ENCODE peak calls at places on chromosomes 6 and 20, in five cellular contexts. One of them, this sample, is unnamed.

GRCh38 chr6:3813150-3813780 is 35.9 kb upstream of the FAM50B start:
- DNase-seq in endodermal cell: no peak
- DNase-seq in glutamatergic neuron: no peak
- DNase-seq in RWPE1: peak; percentile 82
- DNase-seq in left ventricle myocardium inferior: peak; percentile 64
- DNase-seq in this sample: peak; percentile 12

GRCh38 chr6:14658909-14659561 is 541.5 kb downstream of the CD83 start:
- DNase-seq in endodermal cell: peak; percentile 68
- DNase-seq in glutamatergic neuron: no peak
- DNase-seq in RWPE1: no peak
- DNase-seq in left ventricle myocardium inferior: no peak
- DNase-seq in this sample: no peak

GRCh38 chr6:46949662-46950280 is 28.0 kb upstream of the ADGRF5 start:
- DNase-seq in endodermal cell: no peak
- DNase-seq in glutamatergic neuron: no peak
- DNase-seq in RWPE1: no peak
- DNase-seq in left ventricle myocardium inferior: peak; percentile 81
- DNase-seq in this sample: no peak

GRCh38 chr20:10381477-10381876 is 52.5 kb downstream of the MKKS start:
- DNase-seq in endodermal cell: no peak
- DNase-seq in glutamatergic neuron: no peak
- DNase-seq in RWPE1: no peak
- DNase-seq in left ventricle myocardium inferior: no peak
- DNase-seq in this sample: no peak

GRCh38 chr20:53146201-53146891 is 174.2 kb downstream of the TSHZ2 start:
- DNase-seq in endodermal cell: no peak
- DNase-seq in glutamatergic neuron: no peak
- DNase-seq in RWPE1: no peak
- DNase-seq in left ventricle myocardium inferior: no peak
- DNase-seq in this sample: no peak

GRCh38 chr20:40691566-40692239 is 2.7 kb upstream of the MAFB start:
- DNase-seq in endodermal cell: peak; percentile 56
- DNase-seq in glutamatergic neuron: no peak
- DNase-seq in RWPE1: no peak
- DNase-seq in left ventricle myocardium inferior: no peak
- DNase-seq in this sample: no peak

GRCh38 chr6:20008081-20008480 is 170.9 kb downstream of the ID4 start:
- DNase-seq in endodermal cell: no peak
- DNase-seq in glutamatergic neuron: no peak
- DNase-seq in RWPE1: no peak
- DNase-seq in left ventricle myocardium inferior: no peak
- DNase-seq in this sample: no peak

GRCh38 chr20:25364180-25364788 is 26.4 kb downstream of the ABHD12 start:
- DNase-seq in endodermal cell: peak; percentile 19
- DNase-seq in glutamatergic neuron: no peak
- DNase-seq in RWPE1: no peak
- DNase-seq in left ventricle myocardium inferior: no peak
- DNase-seq in this sample: no peak

GRCh38 chr6:157615411-157615763 is 207.7 kb upstream of the SNX9 start:
- DNase-seq in endodermal cell: no peak
- DNase-seq in glutamatergic neuron: no peak
- DNase-seq in RWPE1: no peak
- DNase-seq in left ventricle myocardium inferior: no peak
- DNase-seq in this sample: no peak
- TF ChIP-seq CTCF in endodermal cell: peak; percentile 48
- TF ChIP-seq CTCF in glutamatergic neuron: no peak
- TF ChIP-seq CTCF in RWPE1: no peak
- TF ChIP-seq CTCF in left ventricle myocardium inferior: peak; percentile 22
- TF ChIP-seq CTCF in this sample: no peak

GRCh38 chr20:16366548-16366947 is 206.7 kb downstream of the KIF16B start:
- DNase-seq in endodermal cell: no peak
- DNase-seq in glutamatergic neuron: no peak
- DNase-seq in RWPE1: no peak
- DNase-seq in left ventricle myocardium inferior: no peak
- DNase-seq in this sample: no peak

GRCh38 chr20:16367948-16368560 is 205.2 kb downstream of the KIF16B start:
- DNase-seq in endodermal cell: no peak
- DNase-seq in glutamatergic neuron: no peak
- DNase-seq in RWPE1: no peak
- DNase-seq in left ventricle myocardium inferior: no peak
- DNase-seq in this sample: no peak

GRCh38 chr20:16369441-16369840 is 203.8 kb downstream of the KIF16B start:
- DNase-seq in endodermal cell: no peak
- DNase-seq in glutamatergic neuron: no peak
- DNase-seq in RWPE1: no peak
- DNase-seq in left ventricle myocardium inferior: no peak
- DNase-seq in this sample: no peak

GRCh38 chr20:16363832-16364687 is 209.2 kb downstream of the KIF16B start:
- DNase-seq in endodermal cell: no peak
- DNase-seq in glutamatergic neuron: no peak
- DNase-seq in RWPE1: no peak
- DNase-seq in left ventricle myocardium inferior: no peak
- DNase-seq in this sample: no peak

GRCh38 chr20:16368645-16369292 is 204.5 kb downstream of the KIF16B start:
- DNase-seq in endodermal cell: no peak
- DNase-seq in glutamatergic neuron: no peak
- DNase-seq in RWPE1: no peak
- DNase-seq in left ventricle myocardium inferior: no peak
- DNase-seq in this sample: no peak
- TF ChIP-seq CTCF in endodermal cell: peak; percentile 57
- TF ChIP-seq CTCF in glutamatergic neuron: no peak
- TF ChIP-seq CTCF in RWPE1: no peak
- TF ChIP-seq CTCF in left ventricle myocardium inferior: no peak
- TF ChIP-seq CTCF in this sample: no peak

GRCh38 chr20:24136659-24137246 is 148.2 kb upstream of the GGTLC1 start:
- DNase-seq in endodermal cell: no peak
- DNase-seq in glutamatergic neuron: no peak
- DNase-seq in RWPE1: no peak
- DNase-seq in left ventricle myocardium inferior: no peak
- DNase-seq in this sample: no peak

GRCh38 chr20:24138951-24139350 is 150.4 kb upstream of the GGTLC1 start:
- DNase-seq in endodermal cell: no peak
- DNase-seq in glutamatergic neuron: no peak
- DNase-seq in RWPE1: no peak
- DNase-seq in left ventricle myocardium inferior: no peak
- DNase-seq in this sample: no peak

GRCh38 chr20:24138126-24138857 is 149.7 kb upstream of the GGTLC1 start:
- DNase-seq in endodermal cell: no peak
- DNase-seq in glutamatergic neuron: no peak
- DNase-seq in RWPE1: no peak
- DNase-seq in left ventricle myocardium inferior: no peak
- DNase-seq in this sample: no peak

GRCh38 chr20:24141111-24141510 is 152.5 kb upstream of the GGTLC1 start:
- DNase-seq in endodermal cell: no peak
- DNase-seq in glutamatergic neuron: no peak
- DNase-seq in RWPE1: no peak
- DNase-seq in left ventricle myocardium inferior: no peak
- DNase-seq in this sample: no peak

GRCh38 chr20:24139846-24140245 is 151.3 kb upstream of the GGTLC1 start:
- DNase-seq in endodermal cell: no peak
- DNase-seq in glutamatergic neuron: no peak
- DNase-seq in RWPE1: no peak
- DNase-seq in left ventricle myocardium inferior: no peak
- DNase-seq in this sample: no peak
- TF ChIP-seq CTCF in endodermal cell: no peak
- TF ChIP-seq CTCF in glutamatergic neuron: no peak
- TF ChIP-seq CTCF in RWPE1: no peak
- TF ChIP-seq CTCF in left ventricle myocardium inferior: no peak
- TF ChIP-seq CTCF in this sample: no peak

GRCh38 chr6:89278956-89279355 is 36.1 kb downstream of the GABRR2 start:
- DNase-seq in endodermal cell: no peak
- DNase-seq in glutamatergic neuron: no peak
- DNase-seq in RWPE1: no peak
- DNase-seq in left ventricle myocardium inferior: no peak
- DNase-seq in this sample: no peak

GRCh38 chr6:89282749-89283148 is 32.4 kb downstream of the GABRR2 start:
- DNase-seq in endodermal cell: no peak
- DNase-seq in glutamatergic neuron: no peak
- DNase-seq in RWPE1: no peak
- DNase-seq in left ventricle myocardium inferior: no peak
- DNase-seq in this sample: no peak

GRCh38 chr6:89284081-89284480 is 31.0 kb downstream of the GABRR2 start:
- DNase-seq in endodermal cell: no peak
- DNase-seq in glutamatergic neuron: no peak
- DNase-seq in RWPE1: no peak
- DNase-seq in left ventricle myocardium inferior: no peak
- DNase-seq in this sample: no peak

GRCh38 chr6:89284963-89285735 is 29.9 kb downstream of the GABRR2 start:
- DNase-seq in endodermal cell: no peak
- DNase-seq in glutamatergic neuron: no peak
- DNase-seq in RWPE1: no peak
- DNase-seq in left ventricle myocardium inferior: no peak
- DNase-seq in this sample: no peak

GRCh38 chr6:89281779-89282246 is 33.3 kb downstream of the GABRR2 start:
- DNase-seq in endodermal cell: peak; percentile 88
- DNase-seq in glutamatergic neuron: peak; percentile 35
- DNase-seq in RWPE1: peak; percentile 22
- DNase-seq in left ventricle myocardium inferior: no peak
- DNase-seq in this sample: peak; percentile 45
- TF ChIP-seq CTCF in endodermal cell: peak; percentile 83
- TF ChIP-seq CTCF in glutamatergic neuron: peak; percentile 59
- TF ChIP-seq CTCF in RWPE1: no peak
- TF ChIP-seq CTCF in left ventricle myocardium inferior: peak; percentile 20
- TF ChIP-seq CTCF in this sample: peak; percentile 40

GRCh38 chr20:17109307-17109706 is 117.5 kb upstream of the PCSK2 start:
- DNase-seq in endodermal cell: no peak
- DNase-seq in glutamatergic neuron: no peak
- DNase-seq in RWPE1: no peak
- DNase-seq in left ventricle myocardium inferior: no peak
- DNase-seq in this sample: no peak
- TF ChIP-seq CTCF in endodermal cell: no peak
- TF ChIP-seq CTCF in glutamatergic neuron: no peak
- TF ChIP-seq CTCF in RWPE1: no peak
- TF ChIP-seq CTCF in left ventricle myocardium inferior: no peak
- TF ChIP-seq CTCF in this sample: no peak

GRCh38 chr6:34151321-34152041 is 5.6 kb upstream of the GRM4 start:
- DNase-seq in endodermal cell: peak; percentile 90
- DNase-seq in glutamatergic neuron: no peak
- DNase-seq in RWPE1: no peak
- DNase-seq in left ventricle myocardium inferior: no peak
- DNase-seq in this sample: no peak
- TF ChIP-seq CTCF in endodermal cell: peak; percentile 60
- TF ChIP-seq CTCF in glutamatergic neuron: no peak
- TF ChIP-seq CTCF in RWPE1: no peak
- TF ChIP-seq CTCF in left ventricle myocardium inferior: no peak
- TF ChIP-seq CTCF in this sample: no peak

GRCh38 chr6:43772571-43773049 is 2.6 kb downstream of the VEGFA start:
- DNase-seq in endodermal cell: peak; percentile 86
- DNase-seq in glutamatergic neuron: no peak
- DNase-seq in RWPE1: no peak
- DNase-seq in left ventricle myocardium inferior: no peak
- DNase-seq in this sample: peak; percentile 43
- TF ChIP-seq CTCF in endodermal cell: peak; percentile 48
- TF ChIP-seq CTCF in glutamatergic neuron: no peak
- TF ChIP-seq CTCF in RWPE1: no peak
- TF ChIP-seq CTCF in left ventricle myocardium inferior: no peak
- TF ChIP-seq CTCF in this sample: no peak

DNA sequence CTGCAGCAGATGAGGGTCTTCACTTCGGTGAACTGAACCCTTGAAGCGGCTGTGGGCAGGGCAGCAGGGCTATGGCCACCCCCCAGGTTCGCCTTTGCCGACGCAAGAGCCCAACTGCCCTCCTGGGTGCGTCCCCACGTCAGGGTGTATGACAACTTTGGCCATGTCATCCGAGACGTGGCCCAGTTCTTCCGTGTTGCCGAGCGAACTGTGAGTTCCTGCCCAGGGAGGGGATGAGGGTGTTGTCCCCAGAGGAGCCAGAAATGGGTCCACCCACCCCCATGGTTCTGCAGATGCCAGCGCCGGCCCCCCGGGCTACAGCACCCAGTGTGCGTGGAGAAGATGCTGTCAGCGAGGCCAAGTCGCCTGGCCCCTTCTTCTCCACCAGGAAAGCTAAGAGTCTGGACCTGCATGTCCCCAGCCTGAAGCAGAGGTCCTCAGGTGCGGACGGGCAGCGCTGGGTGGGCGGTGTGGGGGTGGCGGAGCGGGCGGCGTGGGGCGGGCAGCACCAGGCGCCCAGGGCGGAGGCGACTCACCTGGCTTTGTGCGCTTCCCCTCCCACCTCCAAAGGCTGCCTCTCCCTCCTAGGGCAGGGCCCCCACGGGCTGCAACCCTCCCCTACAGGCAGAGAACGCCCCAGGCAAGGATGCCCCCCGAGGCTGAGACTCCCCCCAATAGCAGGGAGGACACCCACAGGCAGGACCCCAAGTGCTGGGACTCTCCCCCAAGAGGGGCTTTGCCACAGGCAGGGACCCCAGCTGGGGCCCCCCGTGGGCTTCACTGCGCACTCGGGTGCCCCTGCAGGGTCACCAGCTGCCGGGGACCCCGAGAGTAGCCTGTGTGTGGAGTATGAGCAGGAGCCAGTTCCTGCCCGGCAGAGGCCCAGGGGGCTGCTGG is 6.2 kb upstream of the TNFRSF6B start:
- DNase-seq in endodermal cell: no peak
- DNase-seq in glutamatergic neuron: no peak
- DNase-seq in RWPE1: no peak
- DNase-seq in left ventricle myocardium inferior: no peak
- DNase-seq in this sample: no peak
- TF ChIP-seq CTCF in endodermal cell: no peak
- TF ChIP-seq CTCF in glutamatergic neuron: no peak
- TF ChIP-seq CTCF in RWPE1: no peak
- TF ChIP-seq CTCF in left ventricle myocardium inferior: no peak
- TF ChIP-seq CTCF in this sample: no peak